ENCODE peak calls at places on chromosomes 7 and 10, in five cellular contexts. G, R, X, J and K are unnamed samples.

GRCh38 chr7:141460781-141461715 is 90.2 kb upstream of the AGK start:
- DNase-seq in G (peak), R (no peak), X (no peak), J (no peak), K (no peak)

GRCh38 chr7:107995184-107996071 is 7.5 kb downstream of the LAMB1 start:
- DNase-seq in G (peak), R (no peak), X (peak), J (no peak), K (no peak)

GRCh38 chr7:149599636-149600206 is 102.1 kb upstream of the ZNF746 start:
- DNase-seq in G (no peak), R (no peak), X (no peak), J (peak), K (peak)

GRCh38 chr10:80462986-80463741 is 9.1 kb downstream of the TSPAN14 start:
- DNase-seq in G (peak), R (no peak), X (no peak), J (peak), K (no peak)

GRCh38 chr10:123062726-123063125 is 53.9 kb downstream of the ACADSB start:
- DNase-seq in G (no peak), R (no peak), X (no peak), J (no peak), K (no peak)

GRCh38 chr7:4707134-4707651 is 25.1 kb downstream of the FOXK1 start:
- DNase-seq in G (peak), R (no peak), X (no peak), J (no peak), K (no peak)

GRCh38 chr7:12709731-12710502 is 22.5 kb downstream of the ARL4A start:
- DNase-seq in G (peak), R (no peak), X (no peak), J (no peak), K (no peak)

GRCh38 chr10:98340261-98340675 is 72.3 kb upstream of the LOXL4 start:
- DNase-seq in G (no peak), R (no peak), X (no peak), J (peak), K (no peak)

GRCh38 chr10:76337641-76338040 is 906.2 kb downstream of the LRMDA start:
- DNase-seq in G (no peak), R (no peak), X (no peak), J (no peak), K (no peak)

GRCh38 chr10:98790817-98791216 is 344.1 kb upstream of the HPS1 start:
- DNase-seq in G (peak), R (no peak), X (no peak), J (peak), K (peak)

GRCh38 chr7:621572-622285 is 102.1 kb upstream of the PDGFA start:
- DNase-seq in G (no peak), R (peak), X (no peak), J (no peak), K (no peak)

GRCh38 chr7:142798451-142799438 is 28.0 kb downstream of the PRSS2 start:
- DNase-seq in G (no peak), R (no peak), X (no peak), J (no peak), K (peak)

GRCh38 chr10:18406136-18406535 is 245.3 kb downstream of the NSUN6 start:
- DNase-seq in G (peak), R (no peak), X (no peak), J (no peak), K (no peak)

GRCh38 chr10:94066411-94066810 is 72.7 kb downstream of the PLCE1 start:
- DNase-seq in G (peak), R (no peak), X (peak), J (peak), K (no peak)